ENCODE peak calls at places on chromosomes 12 and 14, in five cellular contexts. One of them, this sample, is unnamed.

GRCh38 chr12:69440016-69440415 is 30.2 kb upstream of the FRS2 start:
- DNase-seq in H9: no peak
- DNase-seq in mesenchymal stem cell: no peak
- DNase-seq in IMR-90: no peak
- DNase-seq in neuronal stem cell: no peak
- DNase-seq in this sample: no peak

GRCh38 chr14:75286313-75286712 is 7.7 kb downstream of the FOS start:
- DNase-seq in IMR-90: no peak
- DNase-seq in mesenchymal stem cell: peak
- DNase-seq in H9: peak
- DNase-seq in neuronal stem cell: no peak
- DNase-seq in this sample: peak

GRCh38 chr12:108326254-108326750 is 12.8 kb downstream of the CMKLR1 start:
- DNase-seq in mesenchymal stem cell: no peak
- DNase-seq in IMR-90: no peak
- DNase-seq in H9: no peak
- DNase-seq in neuronal stem cell: no peak
- DNase-seq in this sample: no peak

GRCh38 chr12:115871714-115872113 is 405.8 kb downstream of the MED13L start:
- DNase-seq in neuronal stem cell: peak
- DNase-seq in mesenchymal stem cell: peak
- DNase-seq in H9: peak
- DNase-seq in IMR-90: peak
- DNase-seq in this sample: peak

GRCh38 chr14:77580964-77581505 is 35.4 kb downstream of the SPTLC2 start:
- DNase-seq in mesenchymal stem cell: peak
- DNase-seq in H9: no peak
- DNase-seq in neuronal stem cell: no peak
- DNase-seq in IMR-90: peak
- DNase-seq in this sample: peak

GRCh38 chr14:96038558-96038919 is 623 bp upstream of the C14orf132 start:
- DNase-seq in IMR-90: no peak
- DNase-seq in neuronal stem cell: no peak
- DNase-seq in mesenchymal stem cell: no peak
- DNase-seq in H9: no peak
- DNase-seq in this sample: peak

GRCh38 chr12:131775124-131775903 is 52.9 kb upstream of the MMP17 start:
- DNase-seq in mesenchymal stem cell: no peak
- DNase-seq in neuronal stem cell: no peak
- DNase-seq in H9: no peak
- DNase-seq in IMR-90: peak
- DNase-seq in this sample: no peak

GRCh38 chr12:46908236-46908935 is 82.6 kb upstream of the SLC38A4 start:
- DNase-seq in neuronal stem cell: no peak
- DNase-seq in H9: no peak
- DNase-seq in IMR-90: peak
- DNase-seq in mesenchymal stem cell: peak
- DNase-seq in this sample: peak

GRCh38 chr12:120413901-120414695 is 23.8 kb upstream of the COX6A1 start:
- DNase-seq in mesenchymal stem cell: no peak
- DNase-seq in H9: peak
- DNase-seq in neuronal stem cell: peak
- DNase-seq in IMR-90: no peak
- DNase-seq in this sample: peak

GRCh38 chr12:21934173-21934572 is 7.1 kb downstream of the ABCC9 start:
- DNase-seq in mesenchymal stem cell: no peak
- DNase-seq in H9: no peak
- DNase-seq in IMR-90: peak
- DNase-seq in neuronal stem cell: no peak
- DNase-seq in this sample: no peak

GRCh38 chr12:57452181-57452936 is 2.7 kb upstream of the INHBE start:
- DNase-seq in H9: no peak
- DNase-seq in neuronal stem cell: no peak
- DNase-seq in mesenchymal stem cell: peak
- DNase-seq in IMR-90: peak
- DNase-seq in this sample: peak

GRCh38 chr14:58740584-58740983 is 102.8 kb downstream of the DACT1 start:
- DNase-seq in neuronal stem cell: no peak
- DNase-seq in mesenchymal stem cell: no peak
- DNase-seq in H9: no peak
- DNase-seq in IMR-90: no peak
- DNase-seq in this sample: no peak

GRCh38 chr12:106227641-106228319 is 20.0 kb downstream of the CKAP4 start:
- DNase-seq in H9: peak
- DNase-seq in mesenchymal stem cell: peak
- DNase-seq in IMR-90: no peak
- DNase-seq in neuronal stem cell: no peak
- DNase-seq in this sample: no peak

GRCh38 chr12:116426391-116427136 is 132.6 kb upstream of the MAP1LC3B2 start:
- DNase-seq in IMR-90: peak
- DNase-seq in neuronal stem cell: no peak
- DNase-seq in mesenchymal stem cell: peak
- DNase-seq in H9: peak
- DNase-seq in this sample: peak

GRCh38 chr12:48996794-48997718 is 2.1 kb downstream of the DDN start:
- DNase-seq in neuronal stem cell: no peak
- DNase-seq in mesenchymal stem cell: peak
- DNase-seq in H9: peak
- DNase-seq in IMR-90: peak
- DNase-seq in this sample: peak

GRCh38 chr12:30614031-30614430 is 81.6 kb downstream of the IPO8 start:
- DNase-seq in neuronal stem cell: no peak
- DNase-seq in IMR-90: no peak
- DNase-seq in H9: no peak
- DNase-seq in mesenchymal stem cell: no peak
- DNase-seq in this sample: no peak

GRCh38 chr12:91926810-91927209 is 218.8 kb downstream of the BTG1 start:
- DNase-seq in neuronal stem cell: no peak
- DNase-seq in H9: no peak
- DNase-seq in IMR-90: peak
- DNase-seq in mesenchymal stem cell: peak
- DNase-seq in this sample: peak

GRCh38 chr12:33830070-33830469 is 192.2 kb upstream of the ALG10 start:
- DNase-seq in neuronal stem cell: no peak
- DNase-seq in IMR-90: no peak
- DNase-seq in mesenchymal stem cell: no peak
- DNase-seq in H9: no peak
- DNase-seq in this sample: no peak

GRCh38 chr12:62799126-62799736 is 135.7 kb downstream of the PPM1H start:
- DNase-seq in H9: peak
- DNase-seq in mesenchymal stem cell: peak
- DNase-seq in IMR-90: peak
- DNase-seq in neuronal stem cell: peak
- DNase-seq in this sample: peak

GRCh38 chr14:105601360-105602242 is 75.2 kb downstream of the TMEM121 start:
- DNase-seq in mesenchymal stem cell: no peak
- DNase-seq in neuronal stem cell: no peak
- DNase-seq in H9: no peak
- DNase-seq in IMR-90: no peak
- DNase-seq in this sample: no peak

GRCh38 chr12:2453076-2453806 is 341.5 kb upstream of the FKBP4 start:
- DNase-seq in H9: no peak
- DNase-seq in IMR-90: no peak
- DNase-seq in mesenchymal stem cell: no peak
- DNase-seq in neuronal stem cell: no peak
- DNase-seq in this sample: no peak

GRCh38 chr12:108131035-108131434 is 1.9 kb downstream of the WSCD2 start:
- DNase-seq in neuronal stem cell: no peak
- DNase-seq in H9: no peak
- DNase-seq in mesenchymal stem cell: no peak
- DNase-seq in IMR-90: no peak
- DNase-seq in this sample: no peak

GRCh38 chr14:19900999-19901398 is 19.4 kb upstream of the OR4K5 start:
- DNase-seq in IMR-90: no peak
- DNase-seq in mesenchymal stem cell: no peak
- DNase-seq in neuronal stem cell: no peak
- DNase-seq in H9: no peak
- DNase-seq in this sample: no peak

GRCh38 chr14:33414041-33414440 is 475.4 kb downstream of the NPAS3 start:
- DNase-seq in neuronal stem cell: no peak
- DNase-seq in mesenchymal stem cell: peak
- DNase-seq in IMR-90: no peak
- DNase-seq in H9: no peak
- DNase-seq in this sample: peak

DNA sequence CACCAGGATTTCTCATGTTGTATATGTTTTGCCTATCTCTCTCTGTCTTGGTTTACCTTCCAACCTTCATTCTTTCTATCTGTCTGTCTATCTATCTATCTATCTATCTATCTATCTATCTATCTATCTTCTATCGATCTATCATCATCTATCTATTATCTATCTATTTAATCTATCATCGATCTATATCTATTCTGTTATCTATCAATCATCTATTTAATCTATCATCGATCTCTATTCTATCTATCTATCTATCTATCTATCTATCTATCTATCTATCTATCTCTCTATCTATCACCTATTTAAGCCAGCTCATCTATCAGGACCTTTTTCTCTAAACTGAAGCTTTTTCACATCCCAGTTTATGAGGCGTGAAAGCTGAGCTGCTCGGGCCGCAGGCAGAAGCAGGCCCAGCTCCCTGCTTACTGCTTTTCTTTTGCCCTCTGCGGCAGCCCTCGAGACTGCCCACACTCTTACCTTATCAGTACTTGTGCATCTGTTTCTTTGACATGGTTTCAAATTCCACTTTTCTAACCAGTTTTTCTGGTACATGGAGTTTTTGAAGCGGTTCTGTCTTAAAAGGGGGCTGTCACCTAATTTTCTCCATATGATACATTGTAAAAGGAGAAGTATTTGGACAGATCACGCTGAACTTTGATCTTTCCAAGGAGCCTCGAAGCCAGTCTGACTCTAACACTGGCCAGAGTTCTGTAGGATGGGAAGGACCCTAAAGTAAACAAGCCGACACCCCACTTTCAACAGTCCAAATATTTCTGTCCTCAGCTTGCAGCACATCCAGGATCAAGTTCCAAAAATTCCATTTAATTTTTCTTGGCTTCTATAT is 44.4 kb upstream of the GSG1 start:
- DNase-seq in mesenchymal stem cell: no peak
- DNase-seq in H9: no peak
- DNase-seq in neuronal stem cell: no peak
- DNase-seq in IMR-90: no peak
- DNase-seq in this sample: no peak
- H3K27ac ChIP-seq in mesenchymal stem cell: no peak
- H3K27ac ChIP-seq in H9: no peak
- H3K27ac ChIP-seq in neuronal stem cell: no peak
- H3K27ac ChIP-seq in IMR-90: no peak
- H3K27ac ChIP-seq in this sample: no peak

GRCh38 chr14:98008381-98009113 is 1211.4 kb downstream of the VRK1 start:
- DNase-seq in H9: no peak
- DNase-seq in mesenchymal stem cell: no peak
- DNase-seq in neuronal stem cell: no peak
- DNase-seq in IMR-90: no peak
- DNase-seq in this sample: no peak
- H2BK15ac ChIP-seq in H9: no peak
- H2BK15ac ChIP-seq in mesenchymal stem cell: no peak
- H2BK15ac ChIP-seq in neuronal stem cell: no peak
- H2BK15ac ChIP-seq in IMR-90: no peak
- H2BK15ac ChIP-seq in this sample: no peak

DNA sequence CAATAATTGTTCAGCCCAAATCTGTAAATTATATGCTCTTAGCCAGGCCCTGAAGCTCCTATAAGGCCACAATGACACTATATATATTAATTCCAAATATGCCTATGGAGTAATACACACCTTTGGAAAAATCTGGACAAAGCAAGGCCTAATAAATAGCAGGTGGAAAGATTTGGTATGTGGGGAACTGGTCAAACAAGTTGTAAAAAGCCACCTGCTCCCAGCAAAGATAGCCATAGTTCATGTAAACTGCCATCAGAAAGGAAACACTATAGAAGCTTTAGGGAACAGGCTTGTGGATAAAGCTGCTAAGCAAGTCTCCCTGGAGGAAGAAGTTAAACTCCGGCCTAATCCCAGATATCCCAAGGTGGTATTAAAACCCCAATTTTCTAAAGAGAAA is 29.7 kb downstream of the PRMT8 start:
- DNase-seq in mesenchymal stem cell: no peak
- DNase-seq in H9: no peak
- DNase-seq in IMR-90: no peak
- DNase-seq in neuronal stem cell: no peak
- DNase-seq in this sample: no peak
- H2BK120ac ChIP-seq in mesenchymal stem cell: no peak
- H2BK120ac ChIP-seq in H9: no peak
- H2BK120ac ChIP-seq in IMR-90: no peak
- H2BK120ac ChIP-seq in neuronal stem cell: no peak
- H2BK120ac ChIP-seq in this sample: no peak

GRCh38 chr14:24137529-24138395 is 1.8 kb downstream of the PSME1 start:
- DNase-seq in mesenchymal stem cell: no peak
- DNase-seq in H9: no peak
- DNase-seq in neuronal stem cell: no peak
- DNase-seq in IMR-90: no peak
- DNase-seq in this sample: no peak
- H3K27ac ChIP-seq in mesenchymal stem cell: no peak
- H3K27ac ChIP-seq in H9: no peak
- H3K27ac ChIP-seq in neuronal stem cell: no peak
- H3K27ac ChIP-seq in IMR-90: no peak
- H3K27ac ChIP-seq in this sample: no peak

GRCh38 chr12:50061946-50062725 is 4.7 kb downstream of the ASIC1 start:
- DNase-seq in mesenchymal stem cell: no peak
- DNase-seq in H9: no peak
- DNase-seq in neuronal stem cell: no peak
- DNase-seq in IMR-90: peak
- DNase-seq in this sample: no peak
- H2BK15ac ChIP-seq in mesenchymal stem cell: no peak
- H2BK15ac ChIP-seq in H9: no peak
- H2BK15ac ChIP-seq in neuronal stem cell: no peak
- H2BK15ac ChIP-seq in IMR-90: no peak
- H2BK15ac ChIP-seq in this sample: no peak

GRCh38 chr14:47539065-47539464 is 136.3 kb downstream of the MDGA2 start:
- DNase-seq in mesenchymal stem cell: peak
- DNase-seq in neuronal stem cell: no peak
- DNase-seq in H9: peak
- DNase-seq in IMR-90: no peak
- DNase-seq in this sample: peak
- H2BK120ac ChIP-seq in mesenchymal stem cell: no peak
- H2BK120ac ChIP-seq in neuronal stem cell: no peak
- H2BK120ac ChIP-seq in H9: no peak
- H2BK120ac ChIP-seq in IMR-90: no peak
- H2BK120ac ChIP-seq in this sample: no peak

GRCh38 chr14:68308695-68309094 is 484.2 kb downstream of the ZFP36L1 start:
- DNase-seq in mesenchymal stem cell: no peak
- DNase-seq in H9: no peak
- DNase-seq in IMR-90: no peak
- DNase-seq in neuronal stem cell: no peak
- DNase-seq in this sample: no peak

GRCh38 chr14:68306934-68307758 is 485.7 kb downstream of the ZFP36L1 start:
- DNase-seq in neuronal stem cell: no peak
- DNase-seq in IMR-90: peak
- DNase-seq in H9: no peak
- DNase-seq in mesenchymal stem cell: no peak
- DNase-seq in this sample: no peak

GRCh38 chr14:68309631-68310030 is 483.2 kb downstream of the ZFP36L1 start:
- DNase-seq in IMR-90: no peak
- DNase-seq in neuronal stem cell: no peak
- DNase-seq in H9: no peak
- DNase-seq in mesenchymal stem cell: no peak
- DNase-seq in this sample: no peak

GRCh38 chr14:68307769-68308168 is 485.1 kb downstream of the ZFP36L1 start:
- DNase-seq in H9: no peak
- DNase-seq in neuronal stem cell: no peak
- DNase-seq in mesenchymal stem cell: no peak
- DNase-seq in IMR-90: peak
- DNase-seq in this sample: no peak

GRCh38 chr14:68309121-68309520 is 483.7 kb downstream of the ZFP36L1 start:
- DNase-seq in IMR-90: no peak
- DNase-seq in neuronal stem cell: no peak
- DNase-seq in mesenchymal stem cell: no peak
- DNase-seq in H9: no peak
- DNase-seq in this sample: no peak
- H3K27ac ChIP-seq in IMR-90: no peak
- H3K27ac ChIP-seq in neuronal stem cell: no peak
- H3K27ac ChIP-seq in mesenchymal stem cell: no peak
- H3K27ac ChIP-seq in H9: no peak
- H3K27ac ChIP-seq in this sample: no peak